ENCODE peak calls at places on chromosomes 7 and 10, in six cellular contexts. A is transverse colon, M is choroid plexus epithelial cell, N is fibroblast of pulmonary artery, C is psoas muscle, L is epithelial cell of esophagus. G is an unnamed sample.

GRCh38 chr7:114979388-114979787 is 57.5 kb downstream of the MDFIC start:
- DNase-seq in N (peak), L (peak), M (peak), A (no peak), C (peak), G (no peak)

GRCh38 chr7:8360564-8361153 is 72.8 kb upstream of the NXPH1 start:
- DNase-seq in A (no peak), N (no peak), L (no peak), M (no peak), C (no peak), G (no peak)

GRCh38 chr10:48946891-48947500 is 7.4 kb upstream of the LRRC18 start:
- DNase-seq in A (no peak), N (peak), C (no peak), L (no peak), M (peak), G (no peak)

GRCh38 chr7:142859829-142860228 is 5.0 kb downstream of the EPHB6 start:
- DNase-seq in M (peak), A (no peak), N (peak), C (no peak), L (peak), G (peak)

GRCh38 chr10:70615784-70616511 is 13.4 kb upstream of the PRF1 start:
- DNase-seq in N (no peak), M (no peak), L (peak), C (no peak), A (no peak), G (no peak)

GRCh38 chr7:70589010-70589409 is 542.9 kb upstream of the GALNT17 start:
- DNase-seq in C (no peak), M (no peak), A (no peak), N (no peak), L (no peak), G (no peak)

GRCh38 chr7:137915266-137915665 is 68.5 kb upstream of the DGKI start:
- DNase-seq in L (no peak), C (no peak), A (no peak), M (no peak), N (no peak), G (no peak)

GRCh38 chr7:150340024-150340749 is 1.2 kb downstream of the RARRES2 start:
- DNase-seq in N (peak), A (peak), L (no peak), C (no peak), M (peak), G (no peak)

GRCh38 chr10:52900564-52900963 is 128.0 kb upstream of the MBL2 start:
- DNase-seq in L (no peak), M (no peak), C (no peak), N (no peak), A (no peak), G (no peak)

GRCh38 chr7:85851571-85852193 is 664.8 kb upstream of the SEMA3D start:
- DNase-seq in A (no peak), M (peak), L (peak), N (peak), C (no peak), G (peak)

GRCh38 chr7:106731637-106732036 is 70.7 kb upstream of the CCDC71L start:
- DNase-seq in C (no peak), N (peak), L (no peak), M (peak), A (no peak), G (no peak)

GRCh38 chr10:102612964-102613275 is 31.4 kb upstream of the TRIM8 start:
- DNase-seq in N (no peak), M (no peak), C (no peak), L (no peak), A (no peak), G (no peak)

GRCh38 chr7:73879977-73880681 is 19.2 kb downstream of the TMEM270 start:
- DNase-seq in M (no peak), C (peak), A (no peak), N (peak), L (no peak), G (no peak)

GRCh38 chr10:12797471-12798262 is 203.8 kb downstream of the CCDC3 start:
- DNase-seq in N (no peak), L (no peak), M (peak), C (no peak), A (no peak), G (no peak)

GRCh38 chr10:32065871-32066270 is 9.6 kb upstream of the KIF5B start:
- DNase-seq in L (peak), N (peak), M (peak), A (no peak), C (no peak), G (no peak)
- H3K4me3 ChIP-seq in L (no peak), N (no peak), M (no peak), A (no peak), C (no peak), G (no peak)

DNA sequence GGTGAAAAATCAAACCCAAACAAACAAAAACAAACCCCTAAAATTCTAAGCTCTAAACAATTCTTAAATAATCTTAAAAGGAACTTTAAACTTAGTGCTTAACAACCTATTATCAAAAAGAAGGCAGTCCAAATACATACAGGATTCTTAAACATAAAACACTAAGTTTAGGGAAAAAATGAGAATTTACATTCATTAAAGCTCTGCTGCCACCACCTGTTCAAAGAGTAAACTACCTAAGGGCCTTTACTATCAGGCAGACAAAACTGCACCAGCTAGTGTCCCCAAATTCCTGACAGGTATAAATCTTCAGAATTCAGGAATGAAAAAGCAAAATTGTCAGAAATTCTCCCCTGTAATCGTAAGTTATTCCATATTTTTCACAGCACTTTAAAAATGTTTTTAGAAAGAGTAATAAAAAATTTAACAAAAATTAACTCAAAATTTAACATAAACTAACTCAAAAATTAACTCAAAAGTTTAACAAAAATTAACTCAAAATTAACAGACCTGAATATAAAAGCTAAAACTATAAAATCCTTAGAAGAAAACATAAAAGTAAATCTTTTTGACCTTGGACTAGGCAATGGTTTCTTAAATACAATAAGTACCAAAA is 55.1 kb downstream of the PDZD8 start:
- DNase-seq in N (peak), C (no peak), M (peak), L (peak), A (no peak), G (no peak)
- TF ChIP-seq CTCF in N (peak), C (peak), M (peak), L (peak), A (peak), G (peak)

GRCh38 chr10:88850712-88851111 is 932 bp downstream of the ANKRD22 start:
- DNase-seq in L (peak), N (no peak), M (no peak), A (no peak), C (no peak), G (no peak)

GRCh38 chr10:88849224-88849623 is 2.4 kb downstream of the ANKRD22 start:
- DNase-seq in N (peak), M (peak), A (no peak), C (no peak), L (peak), G (no peak)

GRCh38 chr10:88853155-88853554 is 1.5 kb upstream of the ANKRD22 start:
- DNase-seq in N (no peak), L (no peak), A (no peak), C (no peak), M (no peak), G (no peak)

GRCh38 chr10:88851706-88852105 is at the start of gene ANKRD22:
- DNase-seq in A (peak), N (peak), M (peak), C (no peak), L (peak), G (peak)

GRCh38 chr10:88852327-88852726 is 683 bp upstream of the ANKRD22 start:
- DNase-seq in C (no peak), M (no peak), L (no peak), A (no peak), N (no peak), G (no peak)
- H3K4me3 ChIP-seq in C (no peak), M (no peak), L (no peak), A (no peak), N (no peak), G (no peak)

GRCh38 chr7:119350334-119350733 is 922.6 kb upstream of the KCND2 start:
- DNase-seq in N (no peak), A (no peak), C (no peak), M (no peak), L (no peak), G (no peak)

GRCh38 chr7:119341822-119342221 is 931.2 kb upstream of the KCND2 start:
- DNase-seq in L (no peak), A (no peak), N (no peak), C (no peak), M (no peak), G (no peak)

GRCh38 chr7:119343289-119343688 is 929.7 kb upstream of the KCND2 start:
- DNase-seq in N (no peak), L (no peak), C (no peak), A (no peak), M (no peak), G (no peak)

DNA sequence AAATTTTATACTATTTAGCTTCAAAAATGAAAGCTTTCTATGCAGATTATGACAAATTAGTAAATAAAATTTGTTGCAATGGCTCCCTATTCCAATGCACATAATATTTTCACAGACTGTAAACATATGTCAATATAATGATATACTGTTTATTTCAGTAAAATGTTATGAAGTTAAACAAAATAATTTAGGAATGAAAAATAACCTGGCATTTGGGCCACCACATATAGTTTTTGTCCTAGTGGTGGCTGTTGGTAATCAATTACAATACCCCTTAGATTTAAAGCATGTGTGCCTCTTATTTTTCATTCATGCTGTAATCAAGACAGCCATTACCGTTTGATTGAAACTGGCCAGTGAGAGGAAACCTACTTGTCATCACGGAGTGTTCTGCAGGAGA is 928.5 kb upstream of the KCND2 start:
- DNase-seq in N (no peak), A (no peak), M (no peak), C (no peak), L (no peak), G (no peak)
- TF ChIP-seq CTCF in N (no peak), A (no peak), M (no peak), C (no peak), L (no peak), G (no peak)

G was measured in LNCaP clone FGC.